ENCODE peak calls at places on chromosomes 6 and 20, in nine cellular contexts. B, M, E, A, J, C, H, I and K are unnamed samples.

GRCh38 chr6:129500958-129501381 is 209.0 kb downstream of the ARHGAP18 start:
- DNase-seq in B (no peak), M (peak), E (no peak), A (no peak), J (no peak), C (no peak), H (peak), I (peak), K (peak)

GRCh38 chr20:35145141-35145564 is 2.0 kb downstream of the EDEM2 start:
- DNase-seq in B (peak), M (peak), E (peak), A (no peak), J (no peak), C (peak), H (peak), I (peak), K (peak)

GRCh38 chr20:38625896-38626295 is 24.3 kb downstream of the ARHGAP40 start:
- DNase-seq in B (no peak), M (no peak), E (no peak), A (no peak), J (no peak), C (no peak), H (no peak), I (no peak), K (no peak)

GRCh38 chr6:80366721-80367120 is 260.2 kb downstream of the BCKDHB start:
- DNase-seq in B (peak), M (peak), E (peak), A (peak), J (no peak), C (no peak), H (no peak), I (peak), K (peak)

GRCh38 chr20:37564388-37565133 is 36.9 kb upstream of the BLCAP start:
- DNase-seq in B (peak), M (peak), E (peak), A (peak), J (no peak), C (peak), H (peak), I (no peak), K (no peak)

GRCh38 chr6:137486388-137486787 is 7.8 kb downstream of the OLIG3 start:
- DNase-seq in B (no peak), M (no peak), E (no peak), A (no peak), J (no peak), C (no peak), H (no peak), I (no peak), K (no peak)

GRCh38 chr6:154292855-154293519 is 63.6 kb downstream of the IPCEF1 start:
- DNase-seq in B (no peak), M (peak), E (peak), A (no peak), J (no peak), C (no peak), H (no peak), I (peak), K (peak)

GRCh38 chr6:163338671-163339405 is 75.7 kb upstream of the QKI start:
- DNase-seq in B (peak), M (peak), E (peak), A (peak), J (no peak), C (no peak), H (no peak), I (no peak), K (peak)

GRCh38 chr20:19849341-19850189 is 91.5 kb downstream of the RIN2 start:
- DNase-seq in B (no peak), M (peak), E (peak), A (peak), J (no peak), C (no peak), H (no peak), I (no peak), K (no peak)

GRCh38 chr20:6008254-6008653 is 45.6 kb downstream of the LRRN4 start:
- DNase-seq in B (no peak), M (peak), E (peak), A (no peak), J (no peak), C (no peak), H (peak), I (peak), K (peak)

GRCh38 chr6:35687658-35688604 is 784 bp downstream of the FKBP5 start:
- DNase-seq in B (peak), M (peak), E (peak), A (peak), J (peak), C (peak), H (no peak), I (no peak), K (peak)

GRCh38 chr6:119308994-119309657 is 40.4 kb downstream of the MAN1A1 start:
- DNase-seq in B (no peak), M (no peak), E (no peak), A (no peak), J (no peak), C (no peak), H (no peak), I (no peak), K (no peak)

GRCh38 chr6:37225350-37226169 is 32.0 kb upstream of the TBC1D22B start:
- DNase-seq in B (no peak), M (no peak), E (no peak), A (no peak), J (no peak), C (no peak), H (no peak), I (no peak), K (no peak)

GRCh38 chr20:64080013-64080812 is at the start of gene OPRL1:
- DNase-seq in B (no peak), M (no peak), E (peak), A (no peak), J (peak), C (no peak), H (no peak), I (no peak), K (no peak)

GRCh38 chr6:27568226-27568889 is 95.5 kb upstream of the ZNF184 start:
- DNase-seq in B (no peak), M (no peak), E (no peak), A (no peak), J (no peak), C (no peak), H (no peak), I (no peak), K (no peak)

GRCh38 chr6:35919827-35920751 is 809 bp downstream of the SRPK1 start:
- DNase-seq in B (peak), M (peak), E (peak), A (peak), J (no peak), C (peak), H (peak), I (peak), K (peak)

GRCh38 chr6:73121421-73121993 is 103.8 kb downstream of the KHDC1L start:
- DNase-seq in B (no peak), M (peak), E (peak), A (no peak), J (no peak), C (no peak), H (no peak), I (peak), K (peak)

GRCh38 chr20:57192311-57192710 is 74.1 kb downstream of the BMP7 start:
- DNase-seq in B (no peak), M (no peak), E (no peak), A (no peak), J (no peak), C (no peak), H (no peak), I (no peak), K (no peak)

GRCh38 chr6:56513631-56514030 is 129.1 kb downstream of the DST start:
- DNase-seq in B (no peak), M (peak), E (no peak), A (no peak), J (no peak), C (no peak), H (no peak), I (no peak), K (peak)

GRCh38 chr6:142444800-142445405 is 143.1 kb downstream of the ADGRG6 start:
- DNase-seq in B (no peak), M (no peak), E (no peak), A (no peak), J (no peak), C (no peak), H (no peak), I (no peak), K (peak)